ENCODE peak calls at places on chromosomes 12 and 14, in seven cellular contexts. One of them, this sample, is unnamed.

GRCh38 chr14:60102389-60102788 is 10.7 kb downstream of the PCNX4 start:
- DNase-seq in body of pancreas: no peak
- DNase-seq in central memory CD4-positive, alpha-beta T cell: no peak
- DNase-seq in neural progenitor cell: no peak
- DNase-seq in stimulated activated naive B cell treated with anti-CD40 and anti-IgM and Interleukin-4, amounts not matched to agents 10 μg/mL and 1 μg/mL and 100 μg/mL, for 72 hours: no peak
- DNase-seq in HFFc6: peak; percentile 78
- DNase-seq in activated CD4-positive, CD25-positive, alpha-beta regulatory T cell: no peak
- DNase-seq in this sample: no peak

GRCh38 chr14:101033006-101033405 is 129.5 kb upstream of the RTL1 start:
- DNase-seq in HFFc6: no peak
- DNase-seq in central memory CD4-positive, alpha-beta T cell: no peak
- DNase-seq in activated CD4-positive, CD25-positive, alpha-beta regulatory T cell: no peak
- DNase-seq in body of pancreas: no peak
- DNase-seq in neural progenitor cell: no peak
- DNase-seq in stimulated activated naive B cell treated with anti-CD40 and anti-IgM and Interleukin-4, amounts not matched to agents 10 μg/mL and 1 μg/mL and 100 μg/mL, for 72 hours: no peak
- DNase-seq in this sample: peak; percentile 12

GRCh38 chr12:59425798-59426197 is 170.0 kb upstream of the SLC16A7 start:
- DNase-seq in HFFc6: no peak
- DNase-seq in central memory CD4-positive, alpha-beta T cell: no peak
- DNase-seq in stimulated activated naive B cell treated with anti-CD40 and anti-IgM and Interleukin-4, amounts not matched to agents 10 μg/mL and 1 μg/mL and 100 μg/mL, for 72 hours: no peak
- DNase-seq in neural progenitor cell: no peak
- DNase-seq in activated CD4-positive, CD25-positive, alpha-beta regulatory T cell: no peak
- DNase-seq in body of pancreas: no peak
- DNase-seq in this sample: no peak

GRCh38 chr12:64532734-64533351 is 77.5 kb upstream of the RASSF3 start:
- DNase-seq in activated CD4-positive, CD25-positive, alpha-beta regulatory T cell: no peak
- DNase-seq in central memory CD4-positive, alpha-beta T cell: no peak
- DNase-seq in body of pancreas: no peak
- DNase-seq in neural progenitor cell: no peak
- DNase-seq in HFFc6: no peak
- DNase-seq in stimulated activated naive B cell treated with anti-CD40 and anti-IgM and Interleukin-4, amounts not matched to agents 10 μg/mL and 1 μg/mL and 100 μg/mL, for 72 hours: no peak
- DNase-seq in this sample: no peak

GRCh38 chr12:94670075-94670474 is 19.7 kb upstream of the TMCC3 start:
- DNase-seq in body of pancreas: no peak
- DNase-seq in central memory CD4-positive, alpha-beta T cell: no peak
- DNase-seq in HFFc6: no peak
- DNase-seq in neural progenitor cell: no peak
- DNase-seq in stimulated activated naive B cell treated with anti-CD40 and anti-IgM and Interleukin-4, amounts not matched to agents 10 μg/mL and 1 μg/mL and 100 μg/mL, for 72 hours: no peak
- DNase-seq in activated CD4-positive, CD25-positive, alpha-beta regulatory T cell: no peak
- DNase-seq in this sample: no peak

GRCh38 chr14:54085841-54086240 is 129.2 kb upstream of the BMP4 start:
- DNase-seq in body of pancreas: no peak
- DNase-seq in stimulated activated naive B cell treated with anti-CD40 and anti-IgM and Interleukin-4, amounts not matched to agents 10 μg/mL and 1 μg/mL and 100 μg/mL, for 72 hours: no peak
- DNase-seq in central memory CD4-positive, alpha-beta T cell: no peak
- DNase-seq in activated CD4-positive, CD25-positive, alpha-beta regulatory T cell: no peak
- DNase-seq in neural progenitor cell: no peak
- DNase-seq in HFFc6: no peak
- DNase-seq in this sample: no peak

GRCh38 chr12:110794623-110795280 is 52.0 kb upstream of the CCDC63 start:
- DNase-seq in stimulated activated naive B cell treated with anti-CD40 and anti-IgM and Interleukin-4, amounts not matched to agents 10 μg/mL and 1 μg/mL and 100 μg/mL, for 72 hours: no peak
- DNase-seq in activated CD4-positive, CD25-positive, alpha-beta regulatory T cell: no peak
- DNase-seq in central memory CD4-positive, alpha-beta T cell: no peak
- DNase-seq in HFFc6: no peak
- DNase-seq in neural progenitor cell: no peak
- DNase-seq in body of pancreas: peak; percentile 49
- DNase-seq in this sample: no peak

GRCh38 chr12:7092229-7092985 is at the start of gene C1R:
- DNase-seq in HFFc6: peak; percentile 55
- DNase-seq in central memory CD4-positive, alpha-beta T cell: peak; percentile 54
- DNase-seq in neural progenitor cell: peak; percentile 69
- DNase-seq in activated CD4-positive, CD25-positive, alpha-beta regulatory T cell: peak; percentile 36
- DNase-seq in stimulated activated naive B cell treated with anti-CD40 and anti-IgM and Interleukin-4, amounts not matched to agents 10 μg/mL and 1 μg/mL and 100 μg/mL, for 72 hours: peak; percentile 29
- DNase-seq in body of pancreas: peak; percentile 75
- DNase-seq in this sample: peak; percentile 88

GRCh38 chr12:20142956-20143355 is 225.4 kb upstream of the PDE3A start:
- DNase-seq in body of pancreas: no peak
- DNase-seq in stimulated activated naive B cell treated with anti-CD40 and anti-IgM and Interleukin-4, amounts not matched to agents 10 μg/mL and 1 μg/mL and 100 μg/mL, for 72 hours: no peak
- DNase-seq in activated CD4-positive, CD25-positive, alpha-beta regulatory T cell: no peak
- DNase-seq in neural progenitor cell: no peak
- DNase-seq in central memory CD4-positive, alpha-beta T cell: no peak
- DNase-seq in HFFc6: no peak
- DNase-seq in this sample: no peak

GRCh38 chr12:116564080-116564479 is 4.9 kb downstream of the MAP1LC3B2 start:
- DNase-seq in activated CD4-positive, CD25-positive, alpha-beta regulatory T cell: no peak
- DNase-seq in central memory CD4-positive, alpha-beta T cell: no peak
- DNase-seq in neural progenitor cell: no peak
- DNase-seq in body of pancreas: no peak
- DNase-seq in HFFc6: no peak
- DNase-seq in stimulated activated naive B cell treated with anti-CD40 and anti-IgM and Interleukin-4, amounts not matched to agents 10 μg/mL and 1 μg/mL and 100 μg/mL, for 72 hours: no peak
- DNase-seq in this sample: no peak

GRCh38 chr14:73249564-73250316 is 12.4 kb downstream of the PAPLN start:
- DNase-seq in central memory CD4-positive, alpha-beta T cell: no peak
- DNase-seq in neural progenitor cell: no peak
- DNase-seq in body of pancreas: no peak
- DNase-seq in HFFc6: no peak
- DNase-seq in activated CD4-positive, CD25-positive, alpha-beta regulatory T cell: no peak
- DNase-seq in stimulated activated naive B cell treated with anti-CD40 and anti-IgM and Interleukin-4, amounts not matched to agents 10 μg/mL and 1 μg/mL and 100 μg/mL, for 72 hours: no peak
- DNase-seq in this sample: no peak

GRCh38 chr14:65336191-65336591 is 76.3 kb upstream of the FUT8 start:
- DNase-seq in HFFc6: peak; percentile 70
- DNase-seq in stimulated activated naive B cell treated with anti-CD40 and anti-IgM and Interleukin-4, amounts not matched to agents 10 μg/mL and 1 μg/mL and 100 μg/mL, for 72 hours: no peak
- DNase-seq in central memory CD4-positive, alpha-beta T cell: no peak
- DNase-seq in activated CD4-positive, CD25-positive, alpha-beta regulatory T cell: no peak
- DNase-seq in body of pancreas: no peak
- DNase-seq in neural progenitor cell: no peak
- DNase-seq in this sample: no peak

GRCh38 chr12:57214398-57214781 is 2.2 kb upstream of the NXPH4 start:
- DNase-seq in HFFc6: peak; percentile 23
- DNase-seq in activated CD4-positive, CD25-positive, alpha-beta regulatory T cell: peak; percentile 39
- DNase-seq in stimulated activated naive B cell treated with anti-CD40 and anti-IgM and Interleukin-4, amounts not matched to agents 10 μg/mL and 1 μg/mL and 100 μg/mL, for 72 hours: peak; percentile 48
- DNase-seq in body of pancreas: peak; percentile 70
- DNase-seq in neural progenitor cell: peak; percentile 87
- DNase-seq in central memory CD4-positive, alpha-beta T cell: peak; percentile 57
- DNase-seq in this sample: peak; percentile 57

GRCh38 chr12:42969357-42969756 is 379.8 kb upstream of the PRICKLE1 start:
- DNase-seq in central memory CD4-positive, alpha-beta T cell: no peak
- DNase-seq in body of pancreas: no peak
- DNase-seq in activated CD4-positive, CD25-positive, alpha-beta regulatory T cell: no peak
- DNase-seq in neural progenitor cell: no peak
- DNase-seq in HFFc6: no peak
- DNase-seq in stimulated activated naive B cell treated with anti-CD40 and anti-IgM and Interleukin-4, amounts not matched to agents 10 μg/mL and 1 μg/mL and 100 μg/mL, for 72 hours: no peak
- DNase-seq in this sample: no peak

GRCh38 chr14:96038920-96039632 is at the start of gene C14orf132:
- DNase-seq in body of pancreas: peak; percentile 64
- DNase-seq in central memory CD4-positive, alpha-beta T cell: peak; percentile 6
- DNase-seq in activated CD4-positive, CD25-positive, alpha-beta regulatory T cell: no peak
- DNase-seq in stimulated activated naive B cell treated with anti-CD40 and anti-IgM and Interleukin-4, amounts not matched to agents 10 μg/mL and 1 μg/mL and 100 μg/mL, for 72 hours: peak; percentile 23
- DNase-seq in neural progenitor cell: peak; percentile 75
- DNase-seq in HFFc6: peak; percentile 57
- DNase-seq in this sample: peak; percentile 88

GRCh38 chr12:38886064-38886463 is 19.3 kb downstream of the CPNE8 start:
- DNase-seq in neural progenitor cell: no peak
- DNase-seq in stimulated activated naive B cell treated with anti-CD40 and anti-IgM and Interleukin-4, amounts not matched to agents 10 μg/mL and 1 μg/mL and 100 μg/mL, for 72 hours: no peak
- DNase-seq in central memory CD4-positive, alpha-beta T cell: no peak
- DNase-seq in activated CD4-positive, CD25-positive, alpha-beta regulatory T cell: no peak
- DNase-seq in body of pancreas: peak; percentile 33
- DNase-seq in HFFc6: no peak
- DNase-seq in this sample: no peak

This sample was measured in left lung.